ENCODE peak calls at places on chromosomes 11 and 22, in eight cellular contexts. R, B, G, Q, K, C, X and E are unnamed samples.

GRCh38 chr22:28017859-28018258 is 98.8 kb upstream of the PITPNB start:
- DNase-seq in R (peak; percentile 47), B (peak; percentile 0), G (no peak), Q (no peak), K (no peak), C (peak; percentile 17), X (no peak), E (no peak)

GRCh38 chr11:96306933-96307747 is 35.9 kb downstream of the MAML2 start:
- DNase-seq in R (peak; percentile 62), B (peak; percentile 90), G (peak; percentile 95), Q (peak; percentile 86), K (no peak), C (peak; percentile 90), X (peak; percentile 95), E (peak; percentile 97)

GRCh38 chr11:115580927-115581680 is 76.9 kb upstream of the CADM1 start:
- DNase-seq in R (no peak), B (peak; percentile 35), G (no peak), Q (peak; percentile 3), K (no peak), C (peak; percentile 51), X (no peak), E (no peak)

GRCh38 chr11:73399159-73400090 is 23.2 kb downstream of the RELT start:
- DNase-seq in R (peak; percentile 93), B (no peak), G (no peak), Q (no peak), K (no peak), C (no peak), X (no peak), E (no peak)

GRCh38 chr22:48748113-48748859 is 1079.4 kb downstream of the BRD1 start:
- DNase-seq in R (no peak), B (no peak), G (no peak), Q (no peak), K (no peak), C (peak; percentile 20), X (no peak), E (no peak)

GRCh38 chr11:30914143-30914762 is 328.1 kb upstream of the MPPED2 start:
- DNase-seq in R (peak; percentile 55), B (peak; percentile 40), G (peak; percentile 12), Q (no peak), K (no peak), C (peak; percentile 52), X (no peak), E (no peak)

GRCh38 chr11:57082125-57082524 is 93.4 kb downstream of the OR5AK2 start:
- DNase-seq in R (no peak), B (no peak), G (no peak), Q (no peak), K (no peak), C (no peak), X (no peak), E (no peak)

GRCh38 chr11:70901951-70902521 is 350.3 kb downstream of the SHANK2 start:
- DNase-seq in R (no peak), B (no peak), G (no peak), Q (no peak), K (no peak), C (no peak), X (no peak), E (no peak)

GRCh38 chr11:113862430-113862829 is 12.9 kb downstream of the USP28 start:
- DNase-seq in R (peak; percentile 75), B (no peak), G (no peak), Q (no peak), K (no peak), C (no peak), X (no peak), E (no peak)

GRCh38 chr22:29004647-29005371 is 56.8 kb downstream of the C22orf31 start:
- DNase-seq in R (no peak), B (peak; percentile 60), G (no peak), Q (no peak), K (no peak), C (peak; percentile 85), X (no peak), E (no peak)

GRCh38 chr22:27110985-27111451 is 453.6 kb downstream of the MIAT start:
- DNase-seq in R (peak; percentile 74), B (no peak), G (no peak), Q (no peak), K (no peak), C (no peak), X (no peak), E (no peak)

GRCh38 chr11:126716456-126717083 is 284.0 kb downstream of the KIRREL3 start:
- DNase-seq in R (no peak), B (peak; percentile 55), G (no peak), Q (no peak), K (no peak), C (peak; percentile 67), X (peak; percentile 18), E (no peak)

GRCh38 chr22:47204002-47204979 is 441.8 kb downstream of the TBC1D22A start:
- DNase-seq in R (peak; percentile 57), B (no peak), G (no peak), Q (no peak), K (no peak), C (peak; percentile 22), X (no peak), E (no peak)

GRCh38 chr11:13015753-13016152 is 6.6 kb downstream of the RASSF10 start:
- DNase-seq in R (no peak), B (no peak), G (no peak), Q (no peak), K (no peak), C (no peak), X (no peak), E (no peak)

GRCh38 chr11:9047986-9048522 is 43.3 kb downstream of the SCUBE2 start:
- DNase-seq in R (no peak), B (no peak), G (peak; percentile 23), Q (peak; percentile 23), K (no peak), C (no peak), X (no peak), E (no peak)

GRCh38 chr22:43110444-43110926 is at the start of gene BIK:
- DNase-seq in R (peak; percentile 85), B (peak; percentile 75), G (no peak), Q (no peak), K (peak; percentile 67), C (peak; percentile 68), X (no peak), E (no peak)

GRCh38 chr11:46319074-46319453 is 28.2 kb upstream of the DGKZ start:
- DNase-seq in R (no peak), B (no peak), G (no peak), Q (no peak), K (no peak), C (no peak), X (no peak), E (no peak)

GRCh38 chr22:19717691-19718254 is 3.5 kb downstream of the SEPTIN5 start:
- DNase-seq in R (peak; percentile 100), B (peak; percentile 77), G (no peak), Q (peak; percentile 10), K (peak; percentile 76), C (peak; percentile 79), X (no peak), E (no peak)

GRCh38 chr11:3164138-3164539 is 971 bp downstream of the OSBPL5 start:
- DNase-seq in R (peak; percentile 72), B (peak; percentile 10), G (no peak), Q (no peak), K (no peak), C (no peak), X (no peak), E (no peak)

DNA sequence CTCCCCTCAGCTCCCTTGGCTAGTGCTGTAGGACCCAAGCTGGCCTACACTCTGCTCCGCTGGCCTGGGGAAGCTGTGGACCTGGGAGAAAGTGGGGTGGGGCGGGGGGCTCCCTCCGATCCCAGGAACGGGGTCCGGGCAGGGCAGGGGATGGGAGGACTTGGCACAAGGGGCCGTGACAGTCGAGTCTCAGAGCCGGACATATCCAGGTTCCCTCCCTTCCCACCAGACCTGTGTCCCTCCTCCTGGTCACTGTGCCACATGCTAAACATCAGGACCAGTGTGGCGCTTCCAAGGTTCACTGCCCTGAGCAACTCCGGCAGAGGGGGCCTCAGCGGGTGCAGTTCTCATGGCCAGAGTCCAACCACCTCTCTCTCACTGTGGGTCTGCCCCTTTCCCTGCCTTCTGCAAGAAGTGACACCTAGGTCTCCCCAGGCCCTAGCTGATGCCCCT is 2.0 kb downstream of the DUSP8 start:
- DNase-seq in R (peak; percentile 71), B (no peak), G (no peak), Q (no peak), K (no peak), C (no peak), X (no peak), E (no peak)
- H3K4me3 ChIP-seq in R (no peak overlapping the region), B (no peak overlapping the region), G (no peak overlapping the region), Q (no peak overlapping the region), K (no peak overlapping the region), C (no peak overlapping the region), X (no peak overlapping the region), E (no peak overlapping the region)

GRCh38 chr11:116822575-116822974 is 529 bp downstream of the APOA4 start:
- DNase-seq in R (no peak), B (no peak), G (no peak), Q (no peak), K (no peak), C (no peak), X (no peak), E (no peak)

GRCh38 chr11:116821050-116821918 is 1.8 kb downstream of the APOA4 start:
- DNase-seq in R (no peak), B (no peak), G (no peak), Q (no peak), K (no peak), C (no peak), X (no peak), E (no peak)

GRCh38 chr11:116825854-116826750 is 3.0 kb upstream of the APOA4 start:
- DNase-seq in R (no peak), B (no peak), G (no peak), Q (no peak), K (no peak), C (no peak), X (no peak), E (no peak)

GRCh38 chr11:116825434-116825833 is 2.3 kb upstream of the APOA4 start:
- DNase-seq in R (no peak), B (no peak), G (no peak), Q (no peak), K (no peak), C (no peak), X (no peak), E (no peak)

GRCh38 chr11:116823031-116823843 is at the start of gene APOA4:
- DNase-seq in R (no peak), B (no peak), G (no peak), Q (no peak), K (no peak), C (no peak), X (no peak), E (no peak)
- TF ChIP-seq CTCF in R (no peak), B (no peak), G (no peak), Q (no peak), K (no peak), C (no peak), X (no peak), E (no peak)

GRCh38 chr22:24950272-24950902 is 2.1 kb upstream of the KIAA1671 start:
- DNase-seq in R (peak; percentile 89), B (no peak), G (no peak), Q (no peak), K (no peak), C (no peak), X (no peak), E (no peak)
- H3K4me3 ChIP-seq in R (peak overlapping the region; percentile 58), B (no peak overlapping the region), G (no peak overlapping the region), Q (no peak overlapping the region), K (no peak overlapping the region), C (no peak overlapping the region), X (no peak overlapping the region), E (no peak overlapping the region)

GRCh38 chr11:107609384-107610218 is 18.7 kb downstream of the ELMOD1 start:
- DNase-seq in R (no peak), B (no peak), G (no peak), Q (no peak), K (no peak), C (no peak), X (no peak), E (no peak)

GRCh38 chr11:107608809-107609208 is 17.9 kb downstream of the ELMOD1 start:
- DNase-seq in R (no peak), B (no peak), G (no peak), Q (no peak), K (no peak), C (no peak), X (no peak), E (no peak)

GRCh38 chr11:107606122-107606521 is 15.2 kb downstream of the ELMOD1 start:
- DNase-seq in R (peak; percentile 17), B (no peak), G (no peak), Q (no peak), K (no peak), C (no peak), X (no peak), E (no peak)
- TF ChIP-seq CTCF in R (no peak), B (no peak), G (peak; percentile 1), Q (peak; percentile 19), K (peak; percentile 16), C (no peak), X (peak; percentile 54), E (peak; percentile 15)